ENCODE peak calls at places on chromosomes 13 and 19, in eight cellular contexts. A is A549, C is H1, W is IMR-90, J is K562, I is SK-N-SH, O is GM12878, P is HepG2. D is an unnamed sample.

GRCh38 chr19:6733338-6734095 is 3.9 kb downstream of the GPR108 start:
- DNase-seq in C (no peak), O (no peak), J (peak), P (no peak), W (no peak), I (peak), A (no peak), D (no peak)

GRCh38 chr13:40813662-40814454 is 24.4 kb downstream of the SLC25A15 start:
- DNase-seq in W (peak), P (peak), O (no peak), A (no peak), C (no peak), J (peak), I (peak), D (no peak)

GRCh38 chr13:56351041-56351440 is 789.7 kb upstream of the PRR20A start:
- DNase-seq in J (no peak), C (peak), W (no peak), I (no peak), O (no peak), P (no peak), A (no peak), D (no peak)

GRCh38 chr13:106063591-106064308 is 471.7 kb downstream of the EFNB2 start:
- DNase-seq in P (no peak), A (no peak), O (no peak), J (no peak), C (no peak), I (no peak), W (peak), D (no peak)

GRCh38 chr13:30898721-30899188 is 7.3 kb upstream of the MEDAG start:
- DNase-seq in J (no peak), C (no peak), W (peak), A (no peak), O (no peak), P (peak), I (no peak), D (no peak)

GRCh38 chr13:113782472-113782871 is 23.4 kb downstream of the TMEM255B start:
- DNase-seq in A (no peak), W (no peak), J (no peak), O (no peak), I (no peak), C (no peak), P (no peak), D (no peak)

GRCh38 chr13:65461590-65461989 is 1768.5 kb downstream of the PCDH9 start:
- DNase-seq in J (peak), C (no peak), P (no peak), A (no peak), I (no peak), O (no peak), W (peak), D (no peak)

GRCh38 chr19:18710986-18711751 is 27.7 kb downstream of the CRTC1 start:
- DNase-seq in J (no peak), O (no peak), A (no peak), W (peak), I (peak), P (no peak), C (no peak), D (no peak)

GRCh38 chr13:40024578-40024952 is 369.1 kb downstream of the COG6 start:
- DNase-seq in P (no peak), J (no peak), I (no peak), C (no peak), W (no peak), A (no peak), O (no peak), D (no peak)

GRCh38 chr13:91142572-91142971 is 204.9 kb upstream of the MIR17HG start:
- DNase-seq in J (no peak), A (no peak), W (peak), P (no peak), I (no peak), C (no peak), O (no peak), D (no peak)

GRCh38 chr13:64154514-64154913 is 2738.9 kb upstream of the PCDH20 start:
- DNase-seq in J (no peak), A (no peak), C (no peak), W (peak), P (no peak), I (peak), O (no peak), D (peak)

GRCh38 chr13:98571955-98572662 is 4.8 kb downstream of the STK24 start:
- DNase-seq in W (peak), C (no peak), O (no peak), P (peak), I (peak), A (no peak), J (peak), D (no peak)

GRCh38 chr13:27905650-27906049 is 14.2 kb upstream of the PDX1 start:
- DNase-seq in W (no peak), I (no peak), A (no peak), P (no peak), O (no peak), C (no peak), J (no peak), D (no peak)

GRCh38 chr13:76314495-76314894 is 571.7 kb downstream of the KCTD12 start:
- DNase-seq in J (peak), P (no peak), I (no peak), O (no peak), A (no peak), C (no peak), W (no peak), D (no peak)

GRCh38 chr13:76316998-76317527 is 569.1 kb downstream of the KCTD12 start:
- DNase-seq in A (no peak), J (no peak), I (no peak), O (no peak), P (no peak), W (peak), C (no peak), D (no peak)

GRCh38 chr13:76319921-76320320 is 566.3 kb downstream of the KCTD12 start:
- DNase-seq in C (no peak), O (no peak), W (no peak), A (no peak), I (no peak), J (no peak), P (no peak), D (no peak)
- TF ChIP-seq RAD21 in C (no peak), O (no peak), W (no peak), A (no peak), I (no peak), J (no peak), P (no peak), D (no peak)

DNA sequence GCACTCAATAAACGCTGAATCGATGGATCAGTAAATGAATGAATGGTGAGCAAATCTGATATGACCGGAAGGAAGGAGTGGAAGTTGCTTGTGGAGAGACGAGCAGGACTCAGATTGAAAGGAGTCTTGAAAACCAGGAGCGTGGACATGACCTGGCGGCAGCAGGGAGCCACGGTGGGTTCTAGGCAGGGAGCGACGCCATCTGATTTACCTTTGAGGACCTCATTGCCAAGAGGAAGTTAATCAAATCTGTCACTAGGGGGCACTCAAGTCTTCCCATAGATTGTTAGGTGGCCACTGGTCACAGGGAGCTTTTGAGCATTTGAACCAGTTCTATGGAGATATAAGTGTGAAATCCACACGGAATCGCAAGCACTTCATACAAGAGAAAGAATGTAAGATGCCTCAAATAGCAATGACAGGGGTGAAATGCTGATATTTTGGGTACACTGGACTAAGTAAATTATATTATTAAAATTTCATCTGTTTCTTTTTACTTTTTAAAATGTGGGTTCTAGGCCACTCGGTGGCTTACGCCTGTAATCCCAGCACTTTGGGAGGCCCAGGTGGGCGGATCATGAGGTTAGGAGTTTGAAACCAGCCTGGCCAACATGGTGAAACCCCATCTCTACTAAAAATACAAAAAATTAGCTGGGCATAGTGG is 9.2 kb upstream of the FBN3 start:
- DNase-seq in O (peak), J (peak), I (peak), W (peak), P (peak), C (no peak), A (peak), D (peak)
- TF ChIP-seq RAD21 in O (peak), J (peak), I (peak), W (peak), P (peak), C (peak), A (peak), D (peak)

GRCh38 chr19:38892841-38893240 is 6.6 kb downstream of the SIRT2 start:
- DNase-seq in I (no peak), P (no peak), W (no peak), J (no peak), O (no peak), A (no peak), C (no peak), D (no peak)
- TF ChIP-seq RAD21 in I (no peak), P (no peak), W (no peak), J (no peak), O (no peak), A (no peak), C (no peak), D (no peak)

DNA sequence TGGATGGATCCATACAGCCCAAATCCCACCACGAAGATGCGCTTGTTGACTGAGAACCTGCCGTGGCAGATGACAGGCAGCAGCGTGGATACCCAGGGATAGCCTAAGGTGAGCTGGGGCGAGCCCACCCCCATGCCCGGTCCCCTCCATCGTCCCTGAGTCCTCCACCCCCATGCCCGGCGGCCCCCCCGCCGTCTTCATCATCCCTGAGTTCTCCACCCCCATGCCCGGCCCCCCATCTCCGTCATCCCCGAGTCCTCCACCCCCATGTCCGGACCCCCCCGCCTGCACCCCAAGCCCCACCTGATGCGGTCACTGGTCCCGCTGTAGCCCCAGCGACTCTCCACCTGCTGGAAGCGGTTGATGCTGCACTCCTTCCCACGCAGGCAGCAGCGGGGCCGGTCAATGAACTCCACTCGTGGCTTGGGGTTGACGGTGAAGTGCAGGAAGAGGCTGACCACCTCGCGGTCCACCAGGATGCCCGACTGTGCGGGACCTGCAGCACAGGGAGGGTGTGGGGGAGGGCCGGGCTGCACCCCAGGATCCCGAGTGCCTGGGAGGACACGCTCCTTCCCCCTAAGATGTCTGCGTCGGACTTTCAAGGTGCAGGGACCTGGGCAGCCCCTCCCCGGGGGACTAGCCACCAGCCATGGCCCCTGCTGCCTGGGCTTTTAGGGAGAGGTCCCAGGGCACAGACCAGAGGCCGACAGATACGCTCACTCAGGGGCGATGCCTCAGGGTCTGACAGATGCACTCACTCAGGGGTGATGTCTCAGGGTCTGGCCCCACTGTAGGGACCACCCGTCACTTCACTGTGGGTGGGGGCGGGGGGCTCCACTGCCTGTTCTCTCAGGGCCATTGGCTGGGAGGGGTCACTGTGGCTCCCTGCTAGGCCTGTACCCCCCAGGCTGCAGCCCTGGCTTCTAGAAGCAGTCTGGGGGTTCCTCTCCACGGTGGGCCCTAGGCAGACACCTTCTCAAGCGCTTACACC is 28.0 kb downstream of the BTBD2 start:
- DNase-seq in P (no peak), O (no peak), W (no peak), A (no peak), C (no peak), I (no peak), J (peak), D (no peak)
- TF ChIP-seq RAD21 in P (no peak), O (no peak), W (no peak), A (no peak), C (no peak), I (no peak), J (no peak), D (no peak)

GRCh38 chr19:32877323-32877912 is 7.9 kb upstream of the SLC7A9 start:
- DNase-seq in O (no peak), C (no peak), W (no peak), I (no peak), P (no peak), J (no peak), A (no peak), D (no peak)
- TF ChIP-seq RAD21 in O (no peak), C (no peak), W (no peak), I (no peak), P (no peak), J (no peak), A (no peak), D (no peak)

DNA sequence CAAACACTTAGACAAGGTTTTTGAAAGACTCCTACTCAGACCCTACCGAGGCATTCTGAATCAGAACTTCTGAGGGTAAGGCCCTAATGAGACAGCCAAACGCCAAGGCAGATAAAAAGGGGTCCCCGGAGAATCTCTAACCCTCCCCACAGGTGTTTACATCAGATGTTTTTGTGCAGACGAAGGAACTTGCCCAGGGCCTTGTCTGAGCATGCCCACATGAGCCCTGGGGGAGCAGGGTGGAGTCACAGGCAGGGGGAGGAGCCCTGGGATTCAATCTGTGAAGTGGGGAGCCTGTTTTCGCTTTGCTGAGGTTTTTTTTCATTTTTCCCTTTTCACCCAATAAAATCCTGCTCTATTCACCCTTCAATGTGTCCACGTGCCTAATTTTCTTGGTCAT is 61.6 kb upstream of the MED4 start:
- DNase-seq in W (no peak), P (no peak), I (no peak), A (no peak), O (no peak), J (peak), C (no peak), D (peak)
- TF ChIP-seq RAD21 in W (no peak), P (no peak), I (no peak), A (no peak), O (no peak), J (no peak), C (no peak), D (no peak)

DNA sequence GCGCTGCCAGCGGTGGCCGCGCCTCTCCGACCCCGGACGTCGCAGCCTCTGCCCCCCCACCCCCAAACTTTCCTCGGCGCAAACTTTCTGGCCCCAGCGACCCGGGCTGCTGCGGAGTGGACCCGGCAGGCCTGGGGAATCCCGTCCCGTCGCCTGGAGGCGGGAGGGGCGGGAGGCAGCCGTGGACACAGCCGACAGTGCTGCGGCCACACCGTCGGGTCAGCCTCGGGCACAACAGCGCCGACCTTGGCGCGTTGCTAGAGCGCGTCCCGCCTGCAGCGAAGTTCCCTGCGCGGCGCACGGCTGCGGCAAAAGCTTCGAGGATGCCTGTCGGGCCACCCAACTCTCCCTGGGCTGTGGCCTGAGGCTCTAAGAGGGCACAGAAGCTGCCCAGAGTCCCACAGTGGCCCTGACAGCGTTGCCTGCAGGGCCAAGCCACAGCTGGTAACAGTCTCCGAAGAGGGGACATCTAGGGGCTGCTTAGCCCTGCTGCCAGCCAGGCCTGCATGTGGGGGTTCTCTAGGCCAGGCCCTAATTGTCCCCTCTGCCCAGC is 1.3 kb downstream of the NFIX start:
- DNase-seq in C (no peak), P (peak), O (no peak), I (peak), W (peak), A (no peak), J (peak), D (no peak)
- TF ChIP-seq RAD21 in C (peak), P (peak), O (no peak), I (no peak), W (no peak), A (no peak), J (no peak), D (no peak)

GRCh38 chr13:99997702-99998219 is 16.2 kb downstream of the ZIC2 start:
- DNase-seq in C (no peak), P (no peak), W (no peak), A (no peak), I (no peak), O (no peak), J (no peak), D (no peak)

GRCh38 chr13:99995104-99995502 is 13.5 kb downstream of the ZIC2 start:
- DNase-seq in I (no peak), W (no peak), A (no peak), O (no peak), J (no peak), C (no peak), P (no peak), D (no peak)

GRCh38 chr13:99993660-99994455 is 12.3 kb downstream of the ZIC2 start:
- DNase-seq in J (no peak), W (no peak), I (no peak), P (no peak), O (no peak), A (no peak), C (no peak), D (no peak)

GRCh38 chr13:99996177-99996705 is 14.7 kb downstream of the ZIC2 start:
- DNase-seq in A (no peak), J (no peak), W (no peak), C (no peak), I (no peak), P (no peak), O (no peak), D (no peak)

GRCh38 chr13:99995503-99996176 is 14.1 kb downstream of the ZIC2 start:
- DNase-seq in W (no peak), I (no peak), A (no peak), C (no peak), P (no peak), J (no peak), O (no peak), D (no peak)
- TF ChIP-seq RAD21 in W (no peak), I (no peak), A (no peak), C (no peak), P (no peak), J (no peak), O (no peak), D (no peak)

GRCh38 chr13:45365558-45365885 is 24.5 kb upstream of the TPT1 start:
- DNase-seq in I (no peak), O (no peak), C (no peak), W (no peak), A (no peak), P (no peak), J (no peak), D (no peak)

GRCh38 chr13:45362939-45363338 is 22.0 kb upstream of the TPT1 start:
- DNase-seq in W (no peak), J (peak), I (no peak), A (no peak), C (peak), O (no peak), P (peak), D (no peak)

GRCh38 chr13:45364876-45365557 is 24.0 kb upstream of the TPT1 start:
- DNase-seq in C (no peak), I (no peak), P (no peak), J (no peak), W (no peak), O (no peak), A (no peak), D (no peak)

GRCh38 chr13:45356966-45357689 is 16.1 kb upstream of the TPT1 start:
- DNase-seq in I (no peak), C (no peak), P (no peak), O (no peak), W (no peak), A (no peak), J (no peak), D (no peak)

GRCh38 chr13:45361596-45362206 is 20.7 kb upstream of the TPT1 start:
- DNase-seq in O (no peak), A (peak), J (peak), P (no peak), W (peak), I (no peak), C (no peak), D (peak)
- TF ChIP-seq RAD21 in O (no peak), A (no peak), J (no peak), P (no peak), W (no peak), I (no peak), C (no peak), D (no peak)